ENCODE peak calls at places on chromosomes 16 and 17, in seven cellular contexts. One of them, this sample, is unnamed.

GRCh38 chr17:81665205-81666091 is 957 bp downstream of the OXLD1 start:
- DNase-seq in T-helper 9 cell: no peak
- DNase-seq in kidney epithelial cell: no peak
- DNase-seq in CD8-positive, alpha-beta memory T cell: no peak
- DNase-seq in nephron progenitor cell: no peak
- DNase-seq in RKO: peak
- DNase-seq in neuronal stem cell: no peak
- DNase-seq in this sample: no peak

GRCh38 chr16:54699656-54700055 is 231.0 kb upstream of the IRX5 start:
- DNase-seq in T-helper 9 cell: no peak
- DNase-seq in nephron progenitor cell: no peak
- DNase-seq in neuronal stem cell: no peak
- DNase-seq in CD8-positive, alpha-beta memory T cell: no peak
- DNase-seq in kidney epithelial cell: no peak
- DNase-seq in RKO: no peak
- DNase-seq in this sample: no peak

GRCh38 chr16:49671325-49671724 is 184.6 kb downstream of the ZNF423 start:
- DNase-seq in CD8-positive, alpha-beta memory T cell: no peak
- DNase-seq in nephron progenitor cell: no peak
- DNase-seq in kidney epithelial cell: no peak
- DNase-seq in RKO: no peak
- DNase-seq in neuronal stem cell: no peak
- DNase-seq in T-helper 9 cell: no peak
- DNase-seq in this sample: no peak

GRCh38 chr16:58843675-58844074 is 109.6 kb upstream of the GOT2 start:
- DNase-seq in RKO: peak
- DNase-seq in neuronal stem cell: no peak
- DNase-seq in nephron progenitor cell: no peak
- DNase-seq in kidney epithelial cell: no peak
- DNase-seq in T-helper 9 cell: no peak
- DNase-seq in CD8-positive, alpha-beta memory T cell: no peak
- DNase-seq in this sample: no peak

GRCh38 chr17:75689441-75689873 is 22.3 kb downstream of the SAP30BP start:
- DNase-seq in neuronal stem cell: no peak
- DNase-seq in T-helper 9 cell: no peak
- DNase-seq in kidney epithelial cell: no peak
- DNase-seq in nephron progenitor cell: no peak
- DNase-seq in RKO: no peak
- DNase-seq in CD8-positive, alpha-beta memory T cell: no peak
- DNase-seq in this sample: no peak

GRCh38 chr17:69608808-69609494 is 194.5 kb downstream of the MAP2K6 start:
- DNase-seq in neuronal stem cell: no peak
- DNase-seq in CD8-positive, alpha-beta memory T cell: no peak
- DNase-seq in RKO: peak
- DNase-seq in nephron progenitor cell: no peak
- DNase-seq in kidney epithelial cell: peak
- DNase-seq in T-helper 9 cell: no peak
- DNase-seq in this sample: no peak

GRCh38 chr17:78117027-78117981 is 11.3 kb downstream of the TMC6 start:
- DNase-seq in nephron progenitor cell: peak
- DNase-seq in CD8-positive, alpha-beta memory T cell: no peak
- DNase-seq in kidney epithelial cell: no peak
- DNase-seq in T-helper 9 cell: no peak
- DNase-seq in neuronal stem cell: no peak
- DNase-seq in RKO: no peak
- DNase-seq in this sample: no peak

GRCh38 chr16:85755929-85756768 is 5.3 kb upstream of the C16orf74 start:
- DNase-seq in neuronal stem cell: no peak
- DNase-seq in RKO: no peak
- DNase-seq in nephron progenitor cell: no peak
- DNase-seq in CD8-positive, alpha-beta memory T cell: no peak
- DNase-seq in T-helper 9 cell: no peak
- DNase-seq in kidney epithelial cell: no peak
- DNase-seq in this sample: no peak

GRCh38 chr17:2996208-2996855 is 67.1 kb downstream of the OR1D5 start:
- DNase-seq in RKO: no peak
- DNase-seq in kidney epithelial cell: no peak
- DNase-seq in CD8-positive, alpha-beta memory T cell: no peak
- DNase-seq in T-helper 9 cell: no peak
- DNase-seq in nephron progenitor cell: no peak
- DNase-seq in neuronal stem cell: no peak
- DNase-seq in this sample: no peak

GRCh38 chr16:88524973-88525662 is 45.1 kb upstream of the ZC3H18 start:
- DNase-seq in CD8-positive, alpha-beta memory T cell: no peak
- DNase-seq in neuronal stem cell: no peak
- DNase-seq in kidney epithelial cell: no peak
- DNase-seq in nephron progenitor cell: no peak
- DNase-seq in T-helper 9 cell: no peak
- DNase-seq in RKO: no peak
- DNase-seq in this sample: no peak

GRCh38 chr16:87558682-87559081 is 43.6 kb upstream of the JPH3 start:
- DNase-seq in neuronal stem cell: no peak
- DNase-seq in nephron progenitor cell: no peak
- DNase-seq in CD8-positive, alpha-beta memory T cell: no peak
- DNase-seq in kidney epithelial cell: no peak
- DNase-seq in T-helper 9 cell: no peak
- DNase-seq in RKO: no peak
- DNase-seq in this sample: no peak

GRCh38 chr16:25009822-25010221 is 5.3 kb downstream of the ARHGAP17 start:
- DNase-seq in CD8-positive, alpha-beta memory T cell: no peak
- DNase-seq in T-helper 9 cell: no peak
- DNase-seq in neuronal stem cell: no peak
- DNase-seq in kidney epithelial cell: no peak
- DNase-seq in RKO: no peak
- DNase-seq in nephron progenitor cell: no peak
- DNase-seq in this sample: no peak

GRCh38 chr16:88312732-88313131 is 70.0 kb upstream of the ZNF469 start:
- DNase-seq in neuronal stem cell: no peak
- DNase-seq in T-helper 9 cell: no peak
- DNase-seq in kidney epithelial cell: no peak
- DNase-seq in CD8-positive, alpha-beta memory T cell: no peak
- DNase-seq in RKO: no peak
- DNase-seq in nephron progenitor cell: no peak
- DNase-seq in this sample: no peak

GRCh38 chr16:86396318-86396882 is 113.9 kb upstream of the FOXF1 start:
- DNase-seq in neuronal stem cell: no peak
- DNase-seq in nephron progenitor cell: no peak
- DNase-seq in kidney epithelial cell: no peak
- DNase-seq in T-helper 9 cell: no peak
- DNase-seq in RKO: no peak
- DNase-seq in CD8-positive, alpha-beta memory T cell: no peak
- DNase-seq in this sample: no peak

GRCh38 chr17:34163681-34164080 is 91.4 kb upstream of the CCL2 start:
- DNase-seq in T-helper 9 cell: no peak
- DNase-seq in CD8-positive, alpha-beta memory T cell: no peak
- DNase-seq in neuronal stem cell: peak
- DNase-seq in RKO: peak
- DNase-seq in nephron progenitor cell: no peak
- DNase-seq in kidney epithelial cell: no peak
- DNase-seq in this sample: no peak

GRCh38 chr16:50068550-50068949 is 2.8 kb downstream of the HEATR3 start:
- DNase-seq in neuronal stem cell: no peak
- DNase-seq in RKO: no peak
- DNase-seq in CD8-positive, alpha-beta memory T cell: no peak
- DNase-seq in T-helper 9 cell: no peak
- DNase-seq in nephron progenitor cell: no peak
- DNase-seq in kidney epithelial cell: no peak
- DNase-seq in this sample: no peak

GRCh38 chr17:8695241-8695640 is 49.4 kb downstream of the CCDC42 start:
- DNase-seq in RKO: no peak
- DNase-seq in nephron progenitor cell: no peak
- DNase-seq in T-helper 9 cell: no peak
- DNase-seq in CD8-positive, alpha-beta memory T cell: no peak
- DNase-seq in kidney epithelial cell: no peak
- DNase-seq in neuronal stem cell: no peak
- DNase-seq in this sample: no peak

GRCh38 chr17:17358060-17358751 is 55.0 kb downstream of the NT5M start:
- DNase-seq in CD8-positive, alpha-beta memory T cell: no peak
- DNase-seq in T-helper 9 cell: no peak
- DNase-seq in RKO: no peak
- DNase-seq in neuronal stem cell: no peak
- DNase-seq in kidney epithelial cell: no peak
- DNase-seq in nephron progenitor cell: no peak
- DNase-seq in this sample: no peak

GRCh38 chr16:87586201-87586782 is 16.0 kb upstream of the JPH3 start:
- DNase-seq in T-helper 9 cell: no peak
- DNase-seq in neuronal stem cell: no peak
- DNase-seq in kidney epithelial cell: no peak
- DNase-seq in nephron progenitor cell: no peak
- DNase-seq in CD8-positive, alpha-beta memory T cell: no peak
- DNase-seq in RKO: no peak
- DNase-seq in this sample: no peak

GRCh38 chr16:65124596-65124995 is 2.7 kb upstream of the CDH11 start:
- DNase-seq in CD8-positive, alpha-beta memory T cell: no peak
- DNase-seq in kidney epithelial cell: no peak
- DNase-seq in nephron progenitor cell: no peak
- DNase-seq in neuronal stem cell: no peak
- DNase-seq in RKO: no peak
- DNase-seq in T-helper 9 cell: no peak
- DNase-seq in this sample: no peak

GRCh38 chr16:66634527-66635196 is 30.2 kb downstream of the CMTM3 start:
- DNase-seq in RKO: no peak
- DNase-seq in CD8-positive, alpha-beta memory T cell: no peak
- DNase-seq in kidney epithelial cell: no peak
- DNase-seq in T-helper 9 cell: no peak
- DNase-seq in nephron progenitor cell: no peak
- DNase-seq in neuronal stem cell: no peak
- DNase-seq in this sample: no peak

GRCh38 chr17:66326476-66327047 is 24.1 kb downstream of the PRKCA start:
- DNase-seq in RKO: no peak
- DNase-seq in nephron progenitor cell: no peak
- DNase-seq in CD8-positive, alpha-beta memory T cell: no peak
- DNase-seq in T-helper 9 cell: no peak
- DNase-seq in kidney epithelial cell: no peak
- DNase-seq in neuronal stem cell: no peak
- DNase-seq in this sample: no peak

GRCh38 chr17:37081287-37081686 is 132.5 kb downstream of the AATF start:
- DNase-seq in neuronal stem cell: no peak
- DNase-seq in nephron progenitor cell: no peak
- DNase-seq in RKO: no peak
- DNase-seq in CD8-positive, alpha-beta memory T cell: no peak
- DNase-seq in T-helper 9 cell: no peak
- DNase-seq in kidney epithelial cell: no peak
- DNase-seq in this sample: no peak

GRCh38 chr17:68771867-68772515 is 170.8 kb upstream of the FAM20A start:
- DNase-seq in RKO: peak
- DNase-seq in kidney epithelial cell: no peak
- DNase-seq in neuronal stem cell: peak
- DNase-seq in T-helper 9 cell: no peak
- DNase-seq in CD8-positive, alpha-beta memory T cell: no peak
- DNase-seq in nephron progenitor cell: no peak
- DNase-seq in this sample: no peak

GRCh38 chr17:29593546-29594440 is 861 bp downstream of the ANKRD13B start:
- DNase-seq in T-helper 9 cell: no peak
- DNase-seq in nephron progenitor cell: peak
- DNase-seq in kidney epithelial cell: no peak
- DNase-seq in RKO: peak
- DNase-seq in CD8-positive, alpha-beta memory T cell: no peak
- DNase-seq in neuronal stem cell: no peak
- DNase-seq in this sample: no peak

GRCh38 chr16:67137605-67138004 is 13.2 kb downstream of the B3GNT9 start:
- DNase-seq in neuronal stem cell: no peak
- DNase-seq in CD8-positive, alpha-beta memory T cell: no peak
- DNase-seq in T-helper 9 cell: no peak
- DNase-seq in RKO: no peak
- DNase-seq in kidney epithelial cell: no peak
- DNase-seq in nephron progenitor cell: peak
- DNase-seq in this sample: no peak

GRCh38 chr17:31596382-31597323 is 205.2 kb downstream of the RAB11FIP4 start:
- DNase-seq in RKO: peak
- DNase-seq in T-helper 9 cell: no peak
- DNase-seq in CD8-positive, alpha-beta memory T cell: no peak
- DNase-seq in neuronal stem cell: no peak
- DNase-seq in kidney epithelial cell: peak
- DNase-seq in nephron progenitor cell: no peak
- DNase-seq in this sample: no peak

GRCh38 chr17:1776857-1777256 is 15.0 kb downstream of the SERPINF1 start:
- DNase-seq in T-helper 9 cell: no peak
- DNase-seq in RKO: no peak
- DNase-seq in CD8-positive, alpha-beta memory T cell: no peak
- DNase-seq in neuronal stem cell: no peak
- DNase-seq in kidney epithelial cell: no peak
- DNase-seq in nephron progenitor cell: no peak
- DNase-seq in this sample: no peak

GRCh38 chr17:19024101-19025078 is 19.8 kb upstream of the FAM83G start:
- DNase-seq in nephron progenitor cell: peak
- DNase-seq in CD8-positive, alpha-beta memory T cell: no peak
- DNase-seq in T-helper 9 cell: no peak
- DNase-seq in neuronal stem cell: no peak
- DNase-seq in RKO: peak
- DNase-seq in kidney epithelial cell: no peak
- DNase-seq in this sample: no peak

GRCh38 chr17:82016061-82016874 is 6.4 kb downstream of the CENPX start:
- DNase-seq in kidney epithelial cell: no peak
- DNase-seq in RKO: no peak
- DNase-seq in nephron progenitor cell: no peak
- DNase-seq in T-helper 9 cell: no peak
- DNase-seq in CD8-positive, alpha-beta memory T cell: no peak
- DNase-seq in neuronal stem cell: no peak
- DNase-seq in this sample: no peak

GRCh38 chr16:84788968-84789371 is 30.8 kb upstream of the CRISPLD2 start:
- DNase-seq in CD8-positive, alpha-beta memory T cell: no peak
- DNase-seq in RKO: no peak
- DNase-seq in T-helper 9 cell: no peak
- DNase-seq in neuronal stem cell: no peak
- DNase-seq in nephron progenitor cell: no peak
- DNase-seq in kidney epithelial cell: no peak
- DNase-seq in this sample: no peak

This sample was measured in effector memory CD8-positive, alpha-beta T cell.